ENCODE peak calls at places on chromosomes 4 and X, in seven cellular contexts. One of them, this sample, is unnamed.

GRCh38 chr4:68748181-68748981 is 67.4 kb upstream of the UGT2B10 start:
- DNase-seq in AG10803: no peak
- DNase-seq in choroid plexus epithelial cell: no peak
- DNase-seq in IMR-90: no peak
- DNase-seq in colonic mucosa: no peak
- DNase-seq in mammary epithelial cell: peak; percentile 69
- DNase-seq in kidney epithelial cell: peak; percentile 38
- DNase-seq in this sample: no peak

GRCh38 chr4:53908661-53909078 is 155.7 kb downstream of the CHIC2 start:
- DNase-seq in kidney epithelial cell: peak; percentile 41
- DNase-seq in mammary epithelial cell: peak; percentile 86
- DNase-seq in choroid plexus epithelial cell: peak; percentile 97
- DNase-seq in IMR-90: peak; percentile 97
- DNase-seq in AG10803: peak; percentile 92
- DNase-seq in colonic mucosa: peak; percentile 38
- DNase-seq in this sample: peak; percentile 98

GRCh38 chrX:3268804-3269203 is 77.6 kb downstream of the MXRA5 start:
- DNase-seq in colonic mucosa: no peak
- DNase-seq in choroid plexus epithelial cell: no peak
- DNase-seq in AG10803: peak; percentile 75
- DNase-seq in IMR-90: peak; percentile 71
- DNase-seq in kidney epithelial cell: no peak
- DNase-seq in mammary epithelial cell: peak; percentile 52
- DNase-seq in this sample: peak; percentile 72

GRCh38 chr4:81617569-81617968 is 145.9 kb upstream of the RASGEF1B start:
- DNase-seq in mammary epithelial cell: no peak
- DNase-seq in colonic mucosa: no peak
- DNase-seq in choroid plexus epithelial cell: no peak
- DNase-seq in IMR-90: no peak
- DNase-seq in kidney epithelial cell: no peak
- DNase-seq in AG10803: no peak
- DNase-seq in this sample: no peak

GRCh38 chrX:87728459-87728858 is 210.9 kb downstream of the KLHL4 start:
- DNase-seq in kidney epithelial cell: no peak
- DNase-seq in choroid plexus epithelial cell: no peak
- DNase-seq in IMR-90: no peak
- DNase-seq in colonic mucosa: no peak
- DNase-seq in AG10803: no peak
- DNase-seq in mammary epithelial cell: no peak
- DNase-seq in this sample: no peak

GRCh38 chr4:180596888-180597483 is 1646.2 kb upstream of the TENM3 start:
- DNase-seq in mammary epithelial cell: no peak
- DNase-seq in colonic mucosa: no peak
- DNase-seq in choroid plexus epithelial cell: no peak
- DNase-seq in AG10803: no peak
- DNase-seq in kidney epithelial cell: no peak
- DNase-seq in IMR-90: no peak
- DNase-seq in this sample: no peak

GRCh38 chr4:42420120-42420519 is 22.8 kb downstream of the SHISA3 start:
- DNase-seq in choroid plexus epithelial cell: no peak
- DNase-seq in mammary epithelial cell: no peak
- DNase-seq in IMR-90: peak; percentile 21
- DNase-seq in colonic mucosa: no peak
- DNase-seq in kidney epithelial cell: peak; percentile 21
- DNase-seq in AG10803: no peak
- DNase-seq in this sample: no peak

GRCh38 chr4:190020790-190021717 is 6.0 kb downstream of the FRG2 start:
- DNase-seq in kidney epithelial cell: peak; percentile 19
- DNase-seq in mammary epithelial cell: peak; percentile 58
- DNase-seq in IMR-90: peak; percentile 29
- DNase-seq in AG10803: peak; percentile 34
- DNase-seq in colonic mucosa: peak; percentile 47
- DNase-seq in choroid plexus epithelial cell: peak; percentile 23
- DNase-seq in this sample: peak; percentile 5

GRCh38 chr4:139550724-139551429 is 5.1 kb downstream of the SETD7 start:
- DNase-seq in mammary epithelial cell: no peak
- DNase-seq in choroid plexus epithelial cell: peak; percentile 74
- DNase-seq in IMR-90: peak; percentile 45
- DNase-seq in colonic mucosa: peak; percentile 23
- DNase-seq in AG10803: no peak
- DNase-seq in kidney epithelial cell: no peak
- DNase-seq in this sample: peak; percentile 71

GRCh38 chr4:6779667-6780565 is 2.6 kb upstream of the KIAA0232 start:
- DNase-seq in IMR-90: peak; percentile 40
- DNase-seq in kidney epithelial cell: no peak
- DNase-seq in mammary epithelial cell: no peak
- DNase-seq in AG10803: peak; percentile 48
- DNase-seq in colonic mucosa: no peak
- DNase-seq in choroid plexus epithelial cell: peak; percentile 69
- DNase-seq in this sample: peak; percentile 56

GRCh38 chr4:22410645-22411247 is 105.1 kb downstream of the ADGRA3 start:
- DNase-seq in mammary epithelial cell: no peak
- DNase-seq in choroid plexus epithelial cell: peak; percentile 30
- DNase-seq in IMR-90: peak; percentile 33
- DNase-seq in colonic mucosa: no peak
- DNase-seq in kidney epithelial cell: no peak
- DNase-seq in AG10803: peak; percentile 17
- DNase-seq in this sample: peak; percentile 36

GRCh38 chr4:1026115-1026514 is 14.7 kb downstream of the FGFRL1 start:
- DNase-seq in kidney epithelial cell: no peak
- DNase-seq in IMR-90: peak; percentile 21
- DNase-seq in AG10803: no peak
- DNase-seq in colonic mucosa: peak; percentile 65
- DNase-seq in mammary epithelial cell: peak; percentile 28
- DNase-seq in choroid plexus epithelial cell: peak; percentile 25
- DNase-seq in this sample: no peak

GRCh38 chr4:121155893-121156292 is 8.2 kb downstream of the TNIP3 start:
- DNase-seq in AG10803: peak; percentile 90
- DNase-seq in colonic mucosa: no peak
- DNase-seq in kidney epithelial cell: peak; percentile 48
- DNase-seq in mammary epithelial cell: peak; percentile 67
- DNase-seq in choroid plexus epithelial cell: peak; percentile 86
- DNase-seq in IMR-90: peak; percentile 94
- DNase-seq in this sample: peak; percentile 61

GRCh38 chrX:115413246-115413878 is 123.8 kb downstream of the LUZP4 start:
- DNase-seq in IMR-90: peak; percentile 72
- DNase-seq in colonic mucosa: no peak
- DNase-seq in AG10803: no peak
- DNase-seq in mammary epithelial cell: no peak
- DNase-seq in choroid plexus epithelial cell: peak; percentile 62
- DNase-seq in kidney epithelial cell: no peak
- DNase-seq in this sample: peak; percentile 4

GRCh38 chr4:15349426-15349825 is 78.4 kb upstream of the C1QTNF7 start:
- DNase-seq in choroid plexus epithelial cell: no peak
- DNase-seq in AG10803: peak; percentile 50
- DNase-seq in kidney epithelial cell: no peak
- DNase-seq in IMR-90: no peak
- DNase-seq in mammary epithelial cell: no peak
- DNase-seq in colonic mucosa: no peak
- DNase-seq in this sample: no peak

GRCh38 chr4:79050521-79050880 is 111.3 kb upstream of the PAQR3 start:
- DNase-seq in AG10803: no peak
- DNase-seq in choroid plexus epithelial cell: no peak
- DNase-seq in IMR-90: no peak
- DNase-seq in mammary epithelial cell: no peak
- DNase-seq in kidney epithelial cell: no peak
- DNase-seq in colonic mucosa: peak; percentile 18
- DNase-seq in this sample: no peak

GRCh38 chr4:106746451-106746850 is 289.7 kb downstream of the DKK2 start:
- DNase-seq in AG10803: peak; percentile 97
- DNase-seq in IMR-90: no peak
- DNase-seq in mammary epithelial cell: peak; percentile 9
- DNase-seq in kidney epithelial cell: no peak
- DNase-seq in colonic mucosa: no peak
- DNase-seq in choroid plexus epithelial cell: peak; percentile 73
- DNase-seq in this sample: peak; percentile 43

GRCh38 chrX:2664497-2664896 is 26.6 kb upstream of the CD99 start:
- DNase-seq in choroid plexus epithelial cell: peak; percentile 79
- DNase-seq in AG10803: peak; percentile 81
- DNase-seq in mammary epithelial cell: no peak
- DNase-seq in IMR-90: peak; percentile 87
- DNase-seq in colonic mucosa: peak; percentile 22
- DNase-seq in kidney epithelial cell: no peak
- DNase-seq in this sample: peak; percentile 84

GRCh38 chr4:158999166-158999682 is 103.7 kb upstream of the RAPGEF2 start:
- DNase-seq in IMR-90: no peak
- DNase-seq in colonic mucosa: no peak
- DNase-seq in AG10803: no peak
- DNase-seq in mammary epithelial cell: no peak
- DNase-seq in choroid plexus epithelial cell: no peak
- DNase-seq in kidney epithelial cell: no peak
- DNase-seq in this sample: peak; percentile 26

GRCh38 chrX:21412029-21412428 is 37.8 kb downstream of the CNKSR2 start:
- DNase-seq in kidney epithelial cell: no peak
- DNase-seq in AG10803: no peak
- DNase-seq in mammary epithelial cell: peak; percentile 73
- DNase-seq in colonic mucosa: no peak
- DNase-seq in choroid plexus epithelial cell: no peak
- DNase-seq in IMR-90: no peak
- DNase-seq in this sample: no peak

GRCh38 chr4:40963912-40964478 is 214.2 kb downstream of the NSUN7 start:
- DNase-seq in mammary epithelial cell: peak; percentile 23
- DNase-seq in IMR-90: peak; percentile 73
- DNase-seq in kidney epithelial cell: no peak
- DNase-seq in AG10803: no peak
- DNase-seq in colonic mucosa: no peak
- DNase-seq in choroid plexus epithelial cell: peak; percentile 46
- DNase-seq in this sample: no peak

GRCh38 chrX:119688856-119689455 is 4.0 kb downstream of the SEPTIN6 start:
- DNase-seq in kidney epithelial cell: no peak
- DNase-seq in AG10803: no peak
- DNase-seq in choroid plexus epithelial cell: no peak
- DNase-seq in IMR-90: no peak
- DNase-seq in colonic mucosa: no peak
- DNase-seq in mammary epithelial cell: no peak
- DNase-seq in this sample: no peak

GRCh38 chrX:119693032-119693995 is at the start of gene SEPTIN6:
- DNase-seq in choroid plexus epithelial cell: peak; percentile 72
- DNase-seq in IMR-90: peak; percentile 52
- DNase-seq in colonic mucosa: peak; percentile 71
- DNase-seq in kidney epithelial cell: no peak
- DNase-seq in mammary epithelial cell: peak; percentile 65
- DNase-seq in AG10803: peak; percentile 64
- DNase-seq in this sample: peak; percentile 73

GRCh38 chrX:119693996-119694451 is 1.1 kb upstream of the SEPTIN6 start:
- DNase-seq in colonic mucosa: no peak
- DNase-seq in choroid plexus epithelial cell: no peak
- DNase-seq in mammary epithelial cell: no peak
- DNase-seq in AG10803: no peak
- DNase-seq in IMR-90: no peak
- DNase-seq in kidney epithelial cell: no peak
- DNase-seq in this sample: no peak

GRCh38 chrX:119692241-119693031 is 532 bp downstream of the SEPTIN6 start:
- DNase-seq in colonic mucosa: peak; percentile 58
- DNase-seq in mammary epithelial cell: peak; percentile 33
- DNase-seq in IMR-90: peak; percentile 48
- DNase-seq in kidney epithelial cell: no peak
- DNase-seq in AG10803: peak; percentile 34
- DNase-seq in choroid plexus epithelial cell: peak; percentile 46
- DNase-seq in this sample: peak; percentile 63

DNA sequence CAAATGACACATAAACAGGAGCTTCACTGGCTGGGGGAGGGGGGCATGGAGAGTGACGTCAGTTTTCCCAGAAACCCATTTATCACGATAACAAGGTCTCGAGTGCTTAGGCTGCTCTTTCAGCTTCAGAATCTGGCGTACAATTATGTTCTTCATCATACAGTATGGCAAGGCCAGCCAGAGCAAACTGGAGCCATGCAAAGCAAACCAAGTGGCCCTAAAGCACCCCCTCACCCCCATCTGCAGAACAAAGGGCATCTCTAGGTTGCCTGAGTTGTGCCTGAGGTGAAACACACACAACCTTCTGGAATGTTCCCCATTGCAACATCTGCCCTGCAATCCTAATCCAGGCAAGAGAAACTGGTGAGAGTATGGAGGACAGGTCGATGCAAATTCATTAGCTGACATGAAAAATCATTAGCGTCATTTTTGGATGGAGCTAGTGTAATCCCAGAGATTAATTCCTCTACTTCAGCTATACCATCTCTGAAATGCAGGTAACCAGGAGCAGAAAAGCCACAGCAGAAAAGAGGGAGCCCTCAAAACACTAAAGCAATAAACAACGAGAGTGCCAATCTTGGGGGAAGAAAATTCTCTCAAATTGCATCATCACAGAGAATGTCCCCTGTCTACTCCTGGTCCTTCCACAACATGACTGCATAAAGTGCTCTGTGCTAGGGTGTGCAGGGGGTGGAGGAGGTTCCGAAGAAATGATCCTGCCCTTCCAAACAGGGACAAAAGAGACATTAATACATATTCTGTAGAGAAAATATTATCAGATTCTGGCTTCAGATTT is 1.8 kb downstream of the SEPTIN6 start:
- DNase-seq in IMR-90: peak; percentile 51
- DNase-seq in choroid plexus epithelial cell: no peak
- DNase-seq in AG10803: peak; percentile 59
- DNase-seq in colonic mucosa: no peak
- DNase-seq in kidney epithelial cell: no peak
- DNase-seq in mammary epithelial cell: peak; percentile 8
- DNase-seq in this sample: peak; percentile 65
- H3K4me3 ChIP-seq in IMR-90: no peak overlapping the region
- H3K4me3 ChIP-seq in choroid plexus epithelial cell: no peak overlapping the region
- H3K4me3 ChIP-seq in AG10803: peak overlapping the region; percentile 68
- H3K4me3 ChIP-seq in colonic mucosa: peak overlapping the region; percentile 74
- H3K4me3 ChIP-seq in kidney epithelial cell: no peak overlapping the region
- H3K4me3 ChIP-seq in mammary epithelial cell: no peak overlapping the region
- H3K4me3 ChIP-seq in this sample: peak overlapping the region; percentile 68

GRCh38 chr4:150854600-150854999 is 160.5 kb downstream of the LRBA start:
- DNase-seq in AG10803: no peak
- DNase-seq in choroid plexus epithelial cell: no peak
- DNase-seq in kidney epithelial cell: no peak
- DNase-seq in colonic mucosa: no peak
- DNase-seq in mammary epithelial cell: no peak
- DNase-seq in IMR-90: no peak
- DNase-seq in this sample: no peak
- TF ChIP-seq CTCF in AG10803: no peak
- TF ChIP-seq CTCF in choroid plexus epithelial cell: no peak
- TF ChIP-seq CTCF in kidney epithelial cell: no peak
- TF ChIP-seq CTCF in colonic mucosa: no peak
- TF ChIP-seq CTCF in mammary epithelial cell: no peak
- TF ChIP-seq CTCF in IMR-90: no peak
- TF ChIP-seq CTCF in this sample: no peak

GRCh38 chrX:54810532-54810931 is 3.0 kb downstream of the MAGED2 start:
- DNase-seq in mammary epithelial cell: no peak
- DNase-seq in choroid plexus epithelial cell: no peak
- DNase-seq in kidney epithelial cell: no peak
- DNase-seq in IMR-90: no peak
- DNase-seq in colonic mucosa: no peak
- DNase-seq in AG10803: no peak
- DNase-seq in this sample: no peak
- H3K4me3 ChIP-seq in mammary epithelial cell: no peak overlapping the region
- H3K4me3 ChIP-seq in choroid plexus epithelial cell: peak overlapping the region; percentile 75
- H3K4me3 ChIP-seq in kidney epithelial cell: no peak overlapping the region
- H3K4me3 ChIP-seq in IMR-90: peak overlapping the region; percentile 81
- H3K4me3 ChIP-seq in colonic mucosa: no peak overlapping the region
- H3K4me3 ChIP-seq in AG10803: peak overlapping the region; percentile 86
- H3K4me3 ChIP-seq in this sample: peak overlapping the region; percentile 85

DNA sequence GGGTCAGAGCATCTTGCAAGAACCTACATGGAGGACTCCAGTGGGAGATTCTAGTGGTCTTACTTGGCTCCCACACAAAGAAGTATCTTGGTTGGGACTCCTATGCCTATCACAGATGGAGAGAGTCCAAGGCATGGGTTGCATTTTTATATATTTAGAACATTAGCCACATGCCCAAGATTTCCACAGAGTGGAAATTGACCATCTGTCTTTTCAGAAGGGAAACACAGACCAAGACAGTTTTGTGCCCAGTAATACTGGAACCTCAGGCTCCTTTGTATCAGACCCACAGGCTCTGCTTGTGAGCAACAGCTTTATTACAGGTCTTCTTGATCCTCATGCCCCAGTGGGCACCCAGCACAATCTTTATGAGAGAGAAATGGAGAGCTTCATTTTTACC is 43.6 kb downstream of the PAGE2 start:
- DNase-seq in IMR-90: no peak
- DNase-seq in mammary epithelial cell: no peak
- DNase-seq in colonic mucosa: no peak
- DNase-seq in kidney epithelial cell: no peak
- DNase-seq in AG10803: no peak
- DNase-seq in choroid plexus epithelial cell: no peak
- DNase-seq in this sample: no peak
- TF ChIP-seq CTCF in IMR-90: no peak
- TF ChIP-seq CTCF in mammary epithelial cell: no peak
- TF ChIP-seq CTCF in colonic mucosa: no peak
- TF ChIP-seq CTCF in kidney epithelial cell: no peak
- TF ChIP-seq CTCF in AG10803: no peak
- TF ChIP-seq CTCF in choroid plexus epithelial cell: no peak
- TF ChIP-seq CTCF in this sample: no peak

This sample was measured in fibroblast of villous mesenchyme.